ENCODE peak calls at places on chromosomes 5 and 9, in eight cellular contexts. G is stimulated activated CD4-positive, alpha-beta T cell treated with anti-CD3 and anti-CD28 coated beads, Interleukin-1b, Interleukin-23, amount 100 ng/mL, for 4 hours; F is fibroblast of lung; H is mesothelial cell of epicardium; Y is T-helper 17 cell; V is neural progenitor cell; T is CD4-positive, alpha-beta T cell; Z is HFFc6. C is an unnamed sample.

GRCh38 chr9:121171236-121171635 is 30.4 kb downstream of the RAB14 start:
- DNase-seq in G (no peak), F (no peak), H (no peak), Y (no peak), V (no peak), T (no peak), Z (no peak), C (no peak)

GRCh38 chr9:81787747-81788632 is 98.6 kb upstream of the TLE1 start:
- DNase-seq in G (no peak), F (peak), H (no peak), Y (no peak), V (no peak), T (no peak), Z (peak), C (no peak)

GRCh38 chr5:180607861-180608571 is 16.7 kb upstream of the SCGB3A1 start:
- DNase-seq in G (no peak), F (no peak), H (no peak), Y (no peak), V (no peak), T (no peak), Z (no peak), C (no peak)

GRCh38 chr5:73957397-73958001 is 331.5 kb downstream of the ARHGEF28 start:
- DNase-seq in G (no peak), F (peak), H (no peak), Y (no peak), V (no peak), T (no peak), Z (no peak), C (no peak)

GRCh38 chr5:116557669-116558271 is 16.9 kb downstream of the SEMA6A start:
- DNase-seq in G (no peak), F (peak), H (no peak), Y (no peak), V (peak), T (no peak), Z (peak), C (peak)

GRCh38 chr9:130301483-130302286 is 36.1 kb downstream of the HMCN2 start:
- DNase-seq in G (no peak), F (peak), H (no peak), Y (no peak), V (no peak), T (no peak), Z (peak), C (no peak)

GRCh38 chr9:108869092-108869725 is 7.1 kb downstream of the ACTL7A start:
- DNase-seq in G (no peak), F (peak), H (no peak), Y (no peak), V (no peak), T (no peak), Z (peak), C (no peak)

GRCh38 chr5:15600035-15600434 is 100.1 kb downstream of the FBXL7 start:
- DNase-seq in G (no peak), F (peak), H (no peak), Y (no peak), V (no peak), T (no peak), Z (no peak), C (no peak)

GRCh38 chr9:134325813-134326753 is at the start of gene RXRA:
- DNase-seq in G (peak), F (peak), H (peak), Y (peak), V (peak), T (peak), Z (peak), C (peak)

GRCh38 chr5:170861855-170862766 is at the start of gene RANBP17:
- DNase-seq in G (no peak), F (peak), H (peak), Y (no peak), V (peak), T (no peak), Z (peak), C (peak)

GRCh38 chr5:110262754-110263153 is 463.7 kb downstream of the TMEM232 start:
- DNase-seq in G (no peak), F (peak), H (no peak), Y (no peak), V (no peak), T (no peak), Z (no peak), C (no peak)

GRCh38 chr5:147835386-147835798 is 3.9 kb upstream of the SPINK1 start:
- DNase-seq in G (no peak), F (peak), H (no peak), Y (no peak), V (no peak), T (no peak), Z (no peak), C (no peak)

GRCh38 chr5:29944327-29944726 is 1249.2 kb upstream of the CDH6 start:
- DNase-seq in G (no peak), F (no peak), H (no peak), Y (no peak), V (no peak), T (no peak), Z (no peak), C (no peak)

GRCh38 chr9:89522261-89522978 is 24.5 kb upstream of the SEMA4D start:
- DNase-seq in G (peak), F (no peak), H (no peak), Y (peak), V (no peak), T (peak), Z (no peak), C (no peak)

GRCh38 chr5:57456531-57457135 is 26.0 kb downstream of the ACTBL2 start:
- DNase-seq in G (no peak), F (no peak), H (no peak), Y (no peak), V (no peak), T (no peak), Z (no peak), C (peak)